ENCODE peak calls at places on chromosome 17, in four cellular contexts. L, V, Y and I are unnamed samples.

GRCh38 chr17:77785526-77785925 is 173.0 kb upstream of the TNRC6C start:
- DNase-seq in L (no peak), Y (no peak), V (no peak), I (no peak)

GRCh38 chr17:48468299-48468698 is 38.3 kb upstream of the SKAP1 start:
- DNase-seq in L (no peak), V (no peak), Y (no peak), I (no peak)

GRCh38 chr17:27993723-27994310 is 48.7 kb upstream of the NLK start:
- DNase-seq in L (no peak), Y (peak; percentile 38), V (no peak), I (no peak)

GRCh38 chr17:56478836-56479447 is 114.6 kb upstream of the NOG start:
- DNase-seq in Y (peak; percentile 28), L (peak; percentile 58), V (peak; percentile 41), I (peak; percentile 8)

GRCh38 chr17:74768069-74768762 is 7.9 kb downstream of the NAT9 start:
- DNase-seq in L (no peak), Y (no peak), V (no peak), I (no peak)

GRCh38 chr17:18182978-18183333 is 672 bp upstream of the ALKBH5 start:
- DNase-seq in L (no peak), Y (peak; percentile 83), V (no peak), I (no peak)

GRCh38 chr17:47275245-47275984 is 21.8 kb downstream of the ITGB3 start:
- DNase-seq in V (no peak), L (no peak), Y (peak; percentile 86), I (no peak)

GRCh38 chr17:74325376-74325742 is 667 bp upstream of the KIF19 start:
- DNase-seq in Y (no peak), V (no peak), L (no peak), I (no peak)

GRCh38 chr17:79129523-79129922 is 54.9 kb downstream of the ENGASE start:
- DNase-seq in V (no peak), L (no peak), Y (no peak), I (no peak)

GRCh38 chr17:80381416-80381923 is 33.5 kb upstream of the ENDOV start:
- DNase-seq in L (no peak), V (no peak), Y (no peak), I (no peak)

GRCh38 chr17:77840576-77841160 is 117.8 kb upstream of the TNRC6C start:
- DNase-seq in V (no peak), L (no peak), Y (peak; percentile 36), I (no peak)

GRCh38 chr17:43669971-43670644 is 8.4 kb upstream of the MEOX1 start:
- DNase-seq in Y (no peak), V (peak; percentile 52), L (no peak), I (no peak)

GRCh38 chr17:30273373-30273772 is 18.4 kb downstream of the BLMH start:
- DNase-seq in Y (no peak), L (no peak), V (no peak), I (no peak)

GRCh38 chr17:8941980-8942617 is 23.4 kb downstream of the PIK3R5 start:
- DNase-seq in V (no peak), L (no peak), Y (no peak), I (no peak)

GRCh38 chr17:17606416-17607000 is 15.0 kb upstream of the PEMT start:
- DNase-seq in V (no peak), L (no peak), Y (peak; percentile 45), I (no peak)

GRCh38 chr17:40530988-40531971 is 29.9 kb upstream of the TNS4 start:
- DNase-seq in L (no peak), V (no peak), Y (no peak), I (no peak)

GRCh38 chr17:5526821-5527598 is 40.6 kb downstream of the MIS12 start:
- DNase-seq in V (peak; percentile 59), L (peak; percentile 75), Y (peak; percentile 69), I (peak; percentile 84)

GRCh38 chr17:21001111-21001812 is 41.5 kb downstream of the USP22 start:
- DNase-seq in Y (no peak), L (no peak), V (no peak), I (no peak)

GRCh38 chr17:77392376-77393273 is 251.9 kb downstream of the SEC14L1 start:
- DNase-seq in V (peak; percentile 97), Y (peak; percentile 66), L (no peak), I (peak; percentile 17)

GRCh38 chr17:7797976-7798375 is 36.0 kb upstream of the KDM6B start:
- DNase-seq in L (no peak), V (no peak), Y (no peak), I (no peak)

GRCh38 chr17:7466644-7467341 is 12.6 kb downstream of the ZBTB4 start:
- DNase-seq in V (no peak), L (no peak), Y (peak; percentile 87), I (no peak)

GRCh38 chr17:50268632-50269287 is 5.5 kb upstream of the TMEM92 start:
- DNase-seq in L (no peak), V (no peak), Y (no peak), I (no peak)

GRCh38 chr17:2751482-2751881 is 2.0 kb upstream of the CCDC92B start:
- DNase-seq in Y (no peak), L (no peak), V (no peak), I (no peak)

GRCh38 chr17:39083270-39083669 is 68.2 kb downstream of the PLXDC1 start:
- DNase-seq in V (no peak), L (no peak), Y (no peak), I (no peak)

GRCh38 chr17:56891751-56892150 is 22.1 kb downstream of the TRIM25 start:
- DNase-seq in Y (peak; percentile 41), L (no peak), V (no peak), I (no peak)

GRCh38 chr17:18974407-18975149 is 22.6 kb downstream of the SLC5A10 start:
- DNase-seq in L (no peak), V (no peak), Y (no peak), I (no peak)

GRCh38 chr17:4006745-4007211 is 42.5 kb upstream of the ATP2A3 start:
- DNase-seq in V (no peak), Y (peak; percentile 86), L (no peak), I (no peak)

GRCh38 chr17:3475812-3476686 is at the start of gene ASPA:
- DNase-seq in L (no peak), V (no peak), Y (no peak), I (no peak)

GRCh38 chr17:62134397-62134796 is 69.3 kb upstream of the MED13 start:
- DNase-seq in V (no peak), L (no peak), Y (no peak), I (no peak)

GRCh38 chr17:7348478-7349242 is 3.3 kb upstream of the KCTD11 start:
- DNase-seq in V (no peak), Y (no peak), L (no peak), I (no peak)

GRCh38 chr17:7141824-7142223 is 27.2 kb upstream of the ASGR2 start:
- DNase-seq in Y (no peak), L (no peak), V (no peak), I (no peak)

GRCh38 chr17:68822752-68823289 is 132.4 kb downstream of the ABCA8 start:
- DNase-seq in Y (no peak), L (no peak), V (no peak), I (no peak)

GRCh38 chr17:50307654-50308053 is 33.4 kb downstream of the TMEM92 start:
- DNase-seq in L (no peak), V (no peak), Y (no peak), I (no peak)

GRCh38 chr17:50452627-50453300 is 15.9 kb downstream of the CHAD start:
- DNase-seq in V (no peak), L (no peak), Y (no peak), I (no peak)

GRCh38 chr17:4625181-4625601 is 16.3 kb downstream of the ALOX15 start:
- DNase-seq in V (no peak), L (no peak), Y (no peak), I (no peak)

GRCh38 chr17:35568561-35568960 is 7.9 kb upstream of the SLFN14 start:
- DNase-seq in L (no peak), V (peak; percentile 29), Y (peak; percentile 65), I (no peak)
- H3K4me3 ChIP-seq in L (peak overlapping the region; percentile 99), V (peak overlapping the region; percentile 92), Y (peak overlapping the region; percentile 93), I (peak overlapping the region; percentile 98)

GRCh38 chr17:83106913-83107655 is 27.7 kb downstream of the METRNL start:
- DNase-seq in L (no peak), V (no peak), Y (no peak), I (no peak)

GRCh38 chr17:83107656-83108048 is 28.2 kb downstream of the METRNL start:
- DNase-seq in L (no peak), V (no peak), Y (no peak), I (no peak)

GRCh38 chr17:83109793-83110645 is 30.6 kb downstream of the METRNL start:
- DNase-seq in L (peak; percentile 76), Y (peak; percentile 39), V (peak; percentile 79), I (peak; percentile 22)

GRCh38 chr17:83109386-83109785 is 30.0 kb downstream of the METRNL start:
- DNase-seq in Y (no peak), L (no peak), V (no peak), I (no peak)

GRCh38 chr17:83108709-83109108 is 29.3 kb downstream of the METRNL start:
- DNase-seq in V (no peak), L (no peak), Y (no peak), I (no peak)
- TF ChIP-seq TCF7L2 in V (no peak), L (no peak), Y (no peak), I (no peak)

GRCh38 chr17:35048685-35049379 is 14.7 kb downstream of the RFFL start:
- DNase-seq in V (no peak), Y (no peak), L (no peak), I (no peak)

GRCh38 chr17:35044181-35044580 is 19.3 kb downstream of the RFFL start:
- DNase-seq in Y (no peak), V (no peak), L (no peak), I (no peak)

GRCh38 chr17:35050170-35050569 is 13.3 kb downstream of the RFFL start:
- DNase-seq in Y (no peak), V (no peak), L (no peak), I (no peak)

GRCh38 chr17:35046740-35047283 is 16.7 kb downstream of the RFFL start:
- DNase-seq in V (peak; percentile 63), L (no peak), Y (peak; percentile 43), I (no peak)

DNA sequence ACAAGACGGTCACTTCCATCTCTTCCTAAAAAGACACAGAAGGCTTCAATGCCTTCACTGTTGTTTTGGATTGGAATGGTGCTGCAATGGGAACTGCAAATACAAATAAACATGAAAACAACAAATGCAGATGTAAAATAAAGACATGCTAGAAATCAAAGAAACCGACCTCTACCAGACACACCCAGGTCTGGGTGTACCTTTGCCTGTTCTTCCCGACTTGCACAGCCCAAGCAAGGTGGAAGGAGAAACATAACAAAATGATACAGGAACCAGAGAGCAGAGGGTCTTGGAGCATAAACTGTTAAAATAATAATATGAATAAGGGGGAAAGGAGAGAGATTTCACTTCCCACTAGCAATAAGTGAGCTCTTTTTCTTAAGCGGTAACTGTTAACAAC is 17.3 kb downstream of the RFFL start:
- DNase-seq in V (no peak), Y (no peak), L (no peak), I (no peak)
- H3K4me3 ChIP-seq in V (no peak overlapping the region), Y (no peak overlapping the region), L (no peak overlapping the region), I (no peak overlapping the region)

GRCh38 chr17:65902165-65902564 is 289.8 kb downstream of the CEP112 start:
- DNase-seq in Y (no peak), V (no peak), L (no peak), I (no peak)

GRCh38 chr17:65896889-65897288 is 295.0 kb downstream of the CEP112 start:
- DNase-seq in Y (no peak), L (no peak), V (no peak), I (no peak)

GRCh38 chr17:65902831-65903549 is 288.9 kb downstream of the CEP112 start:
- DNase-seq in V (no peak), Y (no peak), L (no peak), I (no peak)

GRCh38 chr17:65901394-65901793 is 290.5 kb downstream of the CEP112 start:
- DNase-seq in L (no peak), Y (no peak), V (no peak), I (no peak)
- TF ChIP-seq TCF7L2 in L (no peak), Y (no peak), V (no peak), I (no peak)